ENCODE peak calls at places on chromosome 15, in ten cellular contexts. W, I, K, E, G, Z, T, S, C and Y are unnamed samples.

GRCh38 chr15:37877851-37878577 is 56.4 kb upstream of the TMCO5A start:
- DNase-seq in W (no peak), Z (no peak), S (no peak), T (no peak), C (no peak), I (no peak), K (no peak), E (no peak), G (no peak), Y (no peak)

GRCh38 chr15:90160781-90161727 is 40.1 kb upstream of the SEMA4B start:
- DNase-seq in E (peak; percentile 95), K (no peak), C (no peak), S (no peak), I (no peak), G (peak; percentile 85), W (no peak), T (peak; percentile 68), Z (no peak), Y (peak; percentile 85)

GRCh38 chr15:32669870-32670623 is 28.5 kb downstream of the SCG5 start:
- DNase-seq in W (peak; percentile 72), E (no peak), C (no peak), T (peak; percentile 84), G (no peak), S (no peak), Z (peak; percentile 87), I (peak; percentile 83), K (no peak), Y (no peak)

GRCh38 chr15:74403590-74403919 is 30.2 kb downstream of the SEMA7A start:
- DNase-seq in S (no peak), T (no peak), W (no peak), K (no peak), C (no peak), E (no peak), I (no peak), G (no peak), Z (no peak), Y (peak; percentile 23)

GRCh38 chr15:73688455-73688854 is 4.3 kb downstream of the CD276 start:
- DNase-seq in I (peak; percentile 56), C (no peak), K (no peak), W (peak; percentile 52), Z (peak; percentile 42), S (no peak), G (no peak), E (no peak), T (no peak), Y (no peak)

GRCh38 chr15:45498701-45499100 is 23.9 kb downstream of the SLC30A4 start:
- DNase-seq in T (no peak), S (no peak), C (no peak), Z (no peak), G (no peak), K (no peak), I (no peak), E (no peak), W (no peak), Y (no peak)

GRCh38 chr15:87986786-87987185 is 269.8 kb downstream of the NTRK3 start:
- DNase-seq in I (no peak), E (no peak), Z (no peak), K (no peak), C (no peak), W (no peak), S (no peak), T (no peak), G (no peak), Y (no peak)

GRCh38 chr15:99502661-99503060 is 63.1 kb upstream of the MEF2A start:
- DNase-seq in W (no peak), I (no peak), Z (no peak), S (no peak), E (no peak), K (no peak), C (no peak), T (no peak), G (no peak), Y (no peak)

GRCh38 chr15:65528461-65529060 is 1.7 kb upstream of the HACD3 start:
- DNase-seq in G (no peak), Z (no peak), S (no peak), I (no peak), W (no peak), E (no peak), T (no peak), C (no peak), K (no peak), Y (no peak)

GRCh38 chr15:65530318-65531111 is at the start of gene HACD3:
- DNase-seq in W (peak; percentile 91), C (peak; percentile 93), Z (peak; percentile 99), K (peak; percentile 98), G (peak; percentile 85), S (peak; percentile 21), T (peak; percentile 73), E (peak; percentile 90), I (peak; percentile 88), Y (peak; percentile 90)

GRCh38 chr15:65532738-65533051 is 2.4 kb downstream of the HACD3 start:
- DNase-seq in E (no peak), C (no peak), W (no peak), S (no peak), T (peak; percentile 79), Z (no peak), G (no peak), I (no peak), K (no peak), Y (no peak)

GRCh38 chr15:65533057-65533752 is 2.9 kb downstream of the HACD3 start:
- DNase-seq in I (no peak), K (peak; percentile 29), E (no peak), G (no peak), S (no peak), T (no peak), Z (no peak), W (no peak), C (no peak), Y (no peak)

DNA sequence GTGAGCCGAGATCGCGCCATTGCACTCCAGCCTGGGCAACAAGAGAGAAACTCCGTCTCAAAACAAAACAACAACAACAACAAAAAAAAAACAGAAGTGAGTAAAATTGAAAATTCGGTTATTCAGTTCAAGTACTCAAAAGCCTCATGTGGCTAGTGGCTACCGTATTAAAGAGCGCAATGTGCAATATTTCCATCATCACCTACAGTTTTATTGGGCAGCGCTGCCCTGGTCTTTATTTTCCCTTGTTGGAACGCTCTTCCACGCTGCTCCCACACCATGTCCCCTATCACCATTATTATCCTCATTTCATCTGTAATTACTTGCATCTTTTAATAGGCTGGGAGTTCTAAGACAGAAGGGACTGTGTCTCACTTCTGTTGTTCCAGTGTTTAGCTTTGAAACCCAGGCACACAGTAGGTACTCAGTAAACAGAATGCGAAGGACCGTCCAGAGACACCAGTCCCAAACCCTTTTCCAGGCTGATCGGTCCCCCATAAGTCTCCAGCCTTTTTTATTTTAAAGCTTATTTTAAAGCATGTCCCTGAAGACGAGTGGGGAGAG is 427 bp upstream of the HACD3 start:
- DNase-seq in S (no peak), K (no peak), E (no peak), W (no peak), Z (no peak), C (no peak), I (no peak), T (no peak), G (no peak), Y (no peak)
- TF ChIP-seq EP300 in S (no peak), K (no peak), E (no peak), W (no peak), Z (no peak), C (no peak), I (no peak), T (no peak), G (no peak), Y (no peak)

GRCh38 chr15:52185151-52185561 is 6.0 kb downstream of the GNB5 start:
- DNase-seq in T (no peak), S (no peak), G (peak; percentile 47), I (no peak), E (peak; percentile 38), W (no peak), Z (no peak), K (no peak), C (no peak), Y (no peak)

GRCh38 chr15:52184721-52185120 is 6.5 kb downstream of the GNB5 start:
- DNase-seq in S (no peak), C (peak; percentile 82), W (no peak), Z (no peak), T (peak; percentile 29), G (no peak), K (no peak), E (no peak), I (no peak), Y (no peak)

GRCh38 chr15:52181938-52182780 is 9.0 kb downstream of the GNB5 start:
- DNase-seq in I (no peak), T (peak; percentile 33), W (no peak), E (no peak), G (no peak), C (peak; percentile 55), K (no peak), Z (no peak), S (no peak), Y (no peak)

GRCh38 chr15:52180851-52181450 is 10.2 kb downstream of the GNB5 start:
- DNase-seq in T (no peak), K (no peak), E (no peak), Z (no peak), C (peak; percentile 79), G (no peak), W (no peak), S (no peak), I (no peak), Y (no peak)

GRCh38 chr15:52183562-52184173 is 7.5 kb downstream of the GNB5 start:
- DNase-seq in T (no peak), W (no peak), I (no peak), Z (peak; percentile 27), G (no peak), K (peak; percentile 42), E (peak; percentile 34), S (no peak), C (peak; percentile 57), Y (peak; percentile 19)
- TF ChIP-seq CTCF in T (peak; percentile 59), W (peak; percentile 21), I (no peak), Z (peak; percentile 46), G (peak; percentile 41), K (peak; percentile 71), E (no peak), S (peak; percentile 62), C (peak; percentile 39), Y (peak; percentile 45)

DNA sequence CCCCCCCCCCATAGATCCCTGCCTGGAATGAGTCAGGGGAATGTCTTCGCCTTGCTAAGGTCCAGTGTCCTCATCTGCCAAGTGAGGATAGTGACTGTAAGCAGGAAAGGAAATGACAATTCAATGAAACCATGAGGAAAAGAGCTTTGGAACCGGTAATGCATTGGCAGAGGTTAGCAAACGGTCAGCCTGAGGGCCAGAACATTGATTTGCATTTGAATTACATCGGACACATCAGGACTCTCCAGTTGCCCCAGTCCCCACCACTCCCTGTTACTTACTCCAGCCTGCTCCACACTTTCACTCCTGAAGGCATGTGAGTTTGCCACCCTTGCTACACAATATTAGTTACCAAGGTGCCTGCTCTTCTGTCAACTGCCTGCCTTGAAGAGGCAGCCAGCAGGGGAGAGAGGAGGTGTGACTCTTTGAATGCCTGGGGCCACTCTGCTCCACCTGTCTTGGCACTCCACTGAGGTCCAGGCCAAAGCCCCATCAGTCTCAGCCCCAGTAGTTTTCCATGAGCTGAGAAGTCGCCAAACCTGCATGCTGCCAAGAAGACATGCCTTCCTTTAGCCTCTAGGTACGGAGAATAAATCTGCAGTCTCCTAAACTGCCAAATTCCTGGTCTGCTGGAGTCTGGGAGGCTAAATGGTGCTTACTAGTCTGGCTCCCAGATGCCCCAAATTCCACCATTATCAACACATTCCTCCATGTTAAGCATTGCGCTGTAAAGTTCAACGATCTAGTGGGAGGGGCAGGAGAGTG is 191.7 kb upstream of the TLE3 start:
- DNase-seq in E (peak; percentile 87), Z (no peak), C (no peak), T (no peak), W (peak; percentile 77), I (no peak), S (no peak), G (peak; percentile 71), K (no peak), Y (no peak)
- TF ChIP-seq POLR2AphosphoS5 in E (no peak), Z (no peak), C (no peak), T (no peak), W (peak; percentile 14), I (no peak), S (no peak), G (no peak), K (no peak), Y (no peak)

DNA sequence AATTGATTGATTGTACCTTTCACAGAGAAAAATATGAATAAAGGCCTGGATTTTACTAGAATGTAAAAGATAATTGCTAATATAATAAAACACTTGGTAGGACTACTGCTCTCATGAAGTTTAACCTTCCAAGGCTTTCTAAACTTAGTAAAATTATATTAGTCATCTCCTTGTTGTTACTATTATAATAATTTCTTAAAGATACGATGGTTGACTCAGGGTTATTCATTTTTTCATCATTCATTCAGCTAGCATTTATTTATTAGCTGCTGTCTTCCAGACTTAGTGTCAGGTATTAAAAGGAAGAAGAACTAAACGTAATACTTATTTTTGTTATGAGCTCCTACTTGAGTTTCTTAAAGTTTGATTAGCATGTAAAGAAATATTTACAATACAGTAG is 771.6 kb upstream of the NR2F2 start:
- DNase-seq in T (no peak), G (no peak), S (no peak), Z (no peak), W (no peak), I (no peak), E (no peak), C (no peak), K (no peak), Y (no peak)
- TF ChIP-seq EP300 in T (no peak), G (no peak), S (no peak), Z (no peak), W (no peak), I (no peak), E (no peak), C (no peak), K (no peak), Y (no peak)